ENCODE peak calls at places on chromosome 19, in six cellular contexts. M is HepG2, Q is A549, Z is upper lobe of left lung, A is GM12878, G is K562. F is an unnamed sample. For H3K4me1, the result is how much of the 10 kb centered on the place peaks cover.

GRCh38 chr19:20078696-20079095 is 896 bp downstream of the ZNF90 start:
- ATAC-seq in M (peak), Q (no peak), Z (peak), A (no peak), G (no peak), F (no peak)

GRCh38 chr19:8088752-8089663 is 36.4 kb downstream of the CCL25 start:
- ATAC-seq in M (no peak), Q (peak), Z (no peak), A (no peak), G (no peak), F (no peak)

GRCh38 chr19:52007805-52008557 is at the start of gene ZNF615:
- ATAC-seq in M (peak), Q (peak), Z (peak), A (peak), G (peak), F (peak)

GRCh38 chr19:48454150-48454730 is 1.1 kb upstream of the KCNJ14 start:
- ATAC-seq in M (no peak), Q (no peak), Z (no peak), A (no peak), G (no peak), F (no peak)

GRCh38 chr19:32682317-32682716 is 6.7 kb downstream of the RGS9BP start:
- ATAC-seq in M (no peak), Q (no peak), Z (no peak), A (no peak), G (no peak), F (no peak)

GRCh38 chr19:19579533-19580361 is 38.7 kb downstream of the PBX4 start:
- ATAC-seq in M (no peak), Q (no peak), Z (no peak), A (no peak), G (no peak), F (no peak)

GRCh38 chr19:13938361-13939027 is at the start of gene PODNL1:
- ATAC-seq in M (peak), Q (peak), Z (peak), A (no peak), G (no peak), F (peak)

GRCh38 chr19:31418055-31418454 is 68.8 kb upstream of the TSHZ3 start:
- ATAC-seq in M (no peak), Q (no peak), Z (no peak), A (no peak), G (no peak), F (no peak)

GRCh38 chr19:18227781-18228271 is 1.6 kb upstream of the PDE4C start:
- ATAC-seq in M (no peak), Q (no peak), Z (no peak), A (no peak), G (no peak), F (no peak)

GRCh38 chr19:4730740-4731171 is 7.1 kb upstream of the DPP9 start:
- ATAC-seq in M (peak), Q (peak), Z (peak), A (peak), G (peak), F (peak)

GRCh38 chr19:54388803-54389144 is 24.0 kb upstream of the LAIR1 start:
- ATAC-seq in M (no peak), Q (no peak), Z (no peak), A (peak), G (no peak), F (no peak)

GRCh38 chr19:47002106-47002766 is 17.4 kb upstream of the NPAS1 start:
- ATAC-seq in M (no peak), Q (peak), Z (peak), A (no peak), G (no peak), F (no peak)

GRCh38 chr19:10318807-10319426 is 3.1 kb upstream of the FDX2 start:
- ATAC-seq in M (no peak), Q (no peak), Z (no peak), A (no peak), G (no peak), F (no peak)

GRCh38 chr19:42280761-42281174 is 11.7 kb downstream of the CIC start:
- ATAC-seq in M (no peak), Q (no peak), Z (peak), A (no peak), G (no peak), F (peak)

GRCh38 chr19:11451327-11451941 is 16.0 kb downstream of the PRKCSH start:
- ATAC-seq in M (no peak), Q (no peak), Z (no peak), A (no peak), G (no peak), F (no peak)

GRCh38 chr19:10552596-10553053 is 8.9 kb downstream of the ATG4D start:
- ATAC-seq in M (peak), Q (peak), Z (no peak), A (peak), G (peak), F (no peak)

GRCh38 chr19:14022469-14022868 is 5.5 kb upstream of the RLN3 start:
- ATAC-seq in M (no peak), Q (no peak), Z (no peak), A (no peak), G (no peak), F (no peak)

GRCh38 chr19:10677796-10678195 is 23.4 kb upstream of the QTRT1 start:
- ATAC-seq in M (no peak), Q (no peak), Z (no peak), A (no peak), G (no peak), F (no peak)

GRCh38 chr19:3838661-3839060 is 30.2 kb downstream of the ZFR2 start:
- ATAC-seq in M (no peak), Q (peak), Z (no peak), A (no peak), G (no peak), F (no peak)

GRCh38 chr19:1232652-1233360 is 5.0 kb downstream of the CBARP start:
- ATAC-seq in M (peak), Q (peak), Z (peak), A (no peak), G (no peak), F (peak)

GRCh38 chr19:869245-870177 is 10.0 kb downstream of the CFD start:
- ATAC-seq in M (no peak), Q (peak), Z (peak), A (no peak), G (no peak), F (peak)

GRCh38 chr19:45955905-45956608 is 17.6 kb downstream of the NOVA2 start:
- ATAC-seq in M (no peak), Q (peak), Z (no peak), A (no peak), G (no peak), F (peak)

GRCh38 chr19:8321067-8321759 is at the start of the genes NDUFA7 and RPS28:
- ATAC-seq in M (peak), Q (peak), Z (peak), A (peak), G (peak), F (peak)

GRCh38 chr19:46221981-46222610 is 7.4 kb upstream of the IGFL1 start:
- ATAC-seq in M (no peak), Q (peak), Z (peak), A (no peak), G (no peak), F (peak)

GRCh38 chr19:7861619-7862412 is 12.4 kb downstream of the PRR36 start:
- ATAC-seq in M (no peak), Q (no peak), Z (no peak), A (no peak), G (no peak), F (no peak)

GRCh38 chr19:11872624-11873023 is 15.0 kb upstream of the ZNF69 start:
- ATAC-seq in M (peak), Q (no peak), Z (no peak), A (no peak), G (no peak), F (no peak)

GRCh38 chr19:47374876-47375693 is 26.0 kb downstream of the DHX34 start:
- ATAC-seq in M (no peak), Q (no peak), Z (no peak), A (no peak), G (no peak), F (no peak)

GRCh38 chr19:10927691-10928562 is 512 bp downstream of the YIPF2 start:
- ATAC-seq in M (peak), Q (peak), Z (peak), A (peak), G (peak), F (peak)

GRCh38 chr19:49135686-49136085 is 16.3 kb downstream of the PPFIA3 start:
- ATAC-seq in M (no peak), Q (no peak), Z (no peak), A (no peak), G (no peak), F (no peak)

DNA sequence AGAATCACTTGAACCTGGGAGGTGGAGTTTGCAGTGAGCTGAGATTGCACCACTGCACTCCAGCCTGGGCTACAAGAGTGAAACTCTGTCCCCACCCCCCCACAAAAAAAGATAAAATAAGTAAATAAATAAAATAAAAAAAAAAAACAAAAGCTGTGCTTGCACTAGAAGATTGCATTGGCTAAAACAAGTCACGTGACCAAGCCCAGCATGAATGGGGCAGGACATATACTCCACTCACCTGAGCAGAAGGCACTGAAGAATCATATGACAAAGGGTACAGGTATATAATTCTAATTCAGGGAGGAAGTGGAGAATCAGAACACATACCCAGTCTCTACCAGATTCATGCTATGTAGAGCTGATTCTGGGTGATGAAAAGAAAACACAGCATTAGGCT is 36.6 kb downstream of the CYP4F22 start:
- ATAC-seq in M (no peak), Q (no peak), Z (no peak), A (no peak), G (no peak), F (no peak)
- TF ChIP-seq EP300 in M (no peak), Q (no peak), Z (no peak), A (no peak), G (no peak), F (no peak)

DNA sequence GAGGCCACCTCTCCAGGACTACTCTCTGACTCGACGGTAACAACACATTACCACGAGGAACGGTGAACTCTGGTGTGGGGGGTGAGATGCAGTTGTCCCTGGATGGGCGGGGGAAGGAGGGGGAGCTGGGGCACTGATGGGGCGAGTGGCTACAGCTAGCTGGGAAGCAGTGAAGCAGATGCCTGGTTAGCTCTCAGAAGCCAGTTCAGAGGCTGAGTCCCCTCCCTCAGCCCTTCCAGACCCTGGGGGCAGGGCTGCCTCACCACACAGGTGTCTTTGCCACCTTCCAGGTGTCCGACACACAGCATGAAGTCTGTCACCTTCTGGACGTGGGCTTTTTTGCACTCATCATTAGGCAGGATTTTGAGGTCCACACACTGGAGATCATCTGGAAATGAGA is 4.0 kb downstream of the KLK1 start:
- ATAC-seq in M (no peak), Q (no peak), Z (no peak), A (no peak), G (no peak), F (no peak)
- H3K4me1 ChIP-seq in M (under half), Q (under half), Z (under half), A (under half), G (half or more), F (under half)

GRCh38 chr19:57279418-57280164 is 694 bp upstream of the ZNF460 start:
- ATAC-seq in M (peak), Q (peak), Z (peak), A (peak), G (peak), F (peak)
- TF ChIP-seq EP300 in M (no peak), Q (no peak), Z (peak), A (no peak), G (peak), F (no peak)

DNA sequence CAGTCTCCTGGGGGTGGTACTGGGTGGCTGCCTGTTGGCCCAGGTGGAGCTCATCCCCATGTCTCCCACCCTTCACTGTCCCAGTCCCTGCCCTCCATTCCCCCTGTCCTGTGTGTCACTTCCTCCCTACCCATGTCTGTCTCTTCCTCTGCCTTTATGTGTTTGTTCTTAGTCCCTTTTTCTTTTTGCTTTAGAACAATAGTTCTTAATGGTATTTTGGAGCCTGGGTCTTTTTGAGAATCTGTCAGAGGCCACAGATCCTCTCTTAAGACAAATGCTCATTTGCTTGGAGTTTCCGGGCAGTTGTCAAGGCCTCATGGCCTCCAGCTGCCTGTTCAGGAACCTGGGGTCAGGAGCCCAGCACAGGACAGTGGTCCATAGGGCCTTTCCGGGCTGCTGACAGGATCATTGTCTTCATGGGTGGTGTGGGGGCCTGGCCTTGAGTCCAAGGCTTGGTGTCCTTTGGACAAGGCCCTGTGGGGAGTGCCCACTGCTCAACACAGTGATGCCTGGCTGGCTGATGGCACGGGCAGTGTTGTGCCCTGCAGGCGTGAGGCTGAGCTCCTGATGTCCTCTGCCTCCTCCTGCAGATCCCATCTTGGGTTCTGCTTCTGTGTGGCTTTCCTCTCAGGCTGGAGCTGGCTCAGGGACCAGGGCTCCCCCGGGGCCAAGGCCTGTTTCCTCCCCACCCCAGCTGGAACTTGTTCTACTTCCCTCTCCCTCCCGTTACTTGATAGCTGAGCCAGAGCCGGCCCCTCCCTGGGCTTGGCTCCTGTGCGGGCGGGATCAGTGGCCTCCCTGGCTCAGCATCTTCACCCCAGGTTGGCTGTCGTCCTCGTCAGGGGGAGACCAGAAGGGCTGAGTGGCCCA is 3.5 kb downstream of the EGLN2 start:
- ATAC-seq in M (no peak), Q (no peak), Z (no peak), A (no peak), G (peak), F (peak)
- H3K4me1 ChIP-seq in M (half or more), Q (half or more), Z (half or more), A (half or more), G (half or more), F (half or more)

GRCh38 chr19:44867578-44867977 is 21.5 kb downstream of the NECTIN2 start:
- ATAC-seq in M (peak), Q (no peak), Z (no peak), A (no peak), G (no peak), F (no peak)

GRCh38 chr19:44869728-44870470 is 21.2 kb upstream of the TOMM40 start:
- ATAC-seq in M (peak), Q (no peak), Z (peak), A (no peak), G (no peak), F (no peak)

GRCh38 chr19:44865196-44865767 is 19.2 kb downstream of the NECTIN2 start:
- ATAC-seq in M (no peak), Q (peak), Z (no peak), A (no peak), G (no peak), F (no peak)

GRCh38 chr19:44863990-44864389 is 17.9 kb downstream of the NECTIN2 start:
- ATAC-seq in M (no peak), Q (no peak), Z (no peak), A (no peak), G (no peak), F (no peak)

DNA sequence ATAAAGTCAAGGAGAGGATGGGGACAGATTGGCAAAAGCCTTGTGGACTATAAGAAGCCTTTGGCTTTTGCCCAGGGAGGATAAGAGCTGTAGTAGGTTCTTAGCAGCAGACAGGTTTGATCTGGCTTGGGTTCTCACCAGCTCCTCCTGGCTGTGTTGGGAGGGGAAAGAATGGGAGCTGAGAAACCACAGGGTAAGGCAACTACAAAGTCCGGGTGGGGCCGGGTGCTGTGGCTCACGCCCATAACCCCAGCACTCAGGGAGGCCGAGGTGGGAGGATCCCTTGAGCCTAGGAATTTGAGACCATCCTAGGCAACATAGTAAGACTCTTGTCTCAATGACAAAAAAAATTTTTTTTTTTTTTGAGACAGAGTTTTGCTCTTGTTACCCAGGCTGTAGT is 20.6 kb downstream of the NECTIN2 start:
- ATAC-seq in M (no peak), Q (no peak), Z (no peak), A (no peak), G (peak), F (no peak)
- TF ChIP-seq EP300 in M (no peak), Q (no peak), Z (no peak), A (no peak), G (no peak), F (no peak)

GRCh38 chr19:44720945-44721344 is 22.0 kb downstream of the CEACAM16 start:
- ATAC-seq in M (no peak), Q (no peak), Z (no peak), A (no peak), G (no peak), F (no peak)

GRCh38 chr19:44717603-44718002 is 18.7 kb downstream of the CEACAM16 start:
- ATAC-seq in M (no peak), Q (no peak), Z (no peak), A (no peak), G (no peak), F (no peak)

GRCh38 chr19:44722131-44723121 is 23.5 kb downstream of the CEACAM16 start:
- ATAC-seq in M (no peak), Q (no peak), Z (no peak), A (peak), G (no peak), F (no peak)

GRCh38 chr19:44718441-44719261 is 19.7 kb downstream of the CEACAM16 start:
- ATAC-seq in M (peak), Q (peak), Z (peak), A (no peak), G (no peak), F (peak)

GRCh38 chr19:44719262-44719701 is 20.3 kb downstream of the CEACAM16 start:
- ATAC-seq in M (no peak), Q (no peak), Z (no peak), A (no peak), G (no peak), F (no peak)
- H3K4me1 ChIP-seq in M (half or more), Q (half or more), Z (under half), A (under half), G (under half), F (half or more)

GRCh38 chr19:5966215-5966614 is 11.7 kb downstream of the RANBP3 start:
- ATAC-seq in M (no peak), Q (no peak), Z (peak), A (no peak), G (no peak), F (peak)
- TF ChIP-seq EP300 in M (no peak), Q (no peak), Z (peak), A (no peak), G (no peak), F (no peak)

DNA sequence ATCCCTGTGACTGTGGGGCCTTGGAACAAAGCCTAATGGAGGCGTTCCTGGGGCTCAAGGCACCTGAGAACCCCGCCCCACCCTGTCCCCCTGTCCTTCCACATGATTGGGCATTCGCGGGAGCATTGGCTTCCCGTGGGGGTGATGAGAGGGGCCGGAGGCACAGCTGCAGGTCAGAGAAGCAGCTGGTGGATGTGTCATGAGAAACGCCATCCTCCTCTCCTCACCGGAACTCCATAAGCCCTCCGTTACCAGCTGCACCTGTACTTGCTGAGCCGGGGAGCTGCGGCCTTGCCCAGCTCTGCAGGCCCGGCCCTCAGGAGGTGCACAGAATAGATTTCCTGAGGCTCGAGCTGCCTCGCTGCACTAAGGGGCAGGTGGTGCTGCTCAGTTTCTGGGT is 42.0 kb downstream of the CAPN12 start:
- ATAC-seq in M (no peak), Q (no peak), Z (no peak), A (no peak), G (no peak), F (peak)
- H3K4me1 ChIP-seq in M (half or more), Q (half or more), Z (half or more), A (under half), G (under half), F (under half)

F was measured in gastroesophageal sphincter.